ENCODE peak calls at places on chromosome 4, in seven cellular contexts. B is GM12865, I is H9, S is omental fat pad, L is DND-41, K is GM12878, T is left ventricle myocardium inferior. X is an unnamed sample.

GRCh38 chr4:145681956-145682355 is 2.0 kb downstream of the C4orf51 start:
- DNase-seq in B (no peak), I (no peak), S (no peak), L (no peak), K (no peak), T (no peak), X (peak)

GRCh38 chr4:150211016-150211415 is 132.8 kb downstream of the DCLK2 start:
- DNase-seq in B (no peak), I (no peak), S (no peak), L (no peak), K (no peak), T (no peak), X (no peak)

GRCh38 chr4:78432896-78433295 is 118.7 kb upstream of the ANXA3 start:
- DNase-seq in B (no peak), I (no peak), S (no peak), L (no peak), K (no peak), T (no peak), X (peak)

GRCh38 chr4:142040043-142040442 is 403.7 kb downstream of the IL15 start:
- DNase-seq in B (no peak), I (peak), S (no peak), L (no peak), K (no peak), T (no peak), X (no peak)

GRCh38 chr4:147463065-147463464 is 17.8 kb upstream of the EDNRA start:
- DNase-seq in B (no peak), I (no peak), S (no peak), L (no peak), K (no peak), T (no peak), X (no peak)

GRCh38 chr4:44438687-44439086 is 9.9 kb downstream of the KCTD8 start:
- DNase-seq in B (no peak), I (no peak), S (no peak), L (no peak), K (no peak), T (no peak), X (no peak)

GRCh38 chr4:141782205-141782604 is 145.8 kb downstream of the IL15 start:
- DNase-seq in B (no peak), I (no peak), S (no peak), L (no peak), K (no peak), T (no peak), X (no peak)

GRCh38 chr4:55087016-55087929 is 38.1 kb downstream of the KDR start:
- DNase-seq in B (no peak), I (no peak), S (no peak), L (no peak), K (no peak), T (no peak), X (no peak)

GRCh38 chr4:37662306-37662705 is 23.9 kb downstream of the RELL1 start:
- DNase-seq in B (no peak), I (no peak), S (no peak), L (no peak), K (no peak), T (no peak), X (no peak)

GRCh38 chr4:175339100-175339707 is 421.0 kb downstream of the ADAM29 start:
- DNase-seq in B (no peak), I (no peak), S (no peak), L (no peak), K (no peak), T (no peak), X (peak)

GRCh38 chr4:123144626-123145025 is 222.2 kb upstream of the NUDT6 start:
- DNase-seq in B (no peak), I (no peak), S (no peak), L (no peak), K (no peak), T (no peak), X (no peak)

GRCh38 chr4:53645108-53645507 is 53.8 kb upstream of the LNX1 start:
- DNase-seq in B (no peak), I (no peak), S (no peak), L (no peak), K (no peak), T (no peak), X (no peak)

GRCh38 chr4:110347805-110348204 is 128.2 kb upstream of the ENPEP start:
- DNase-seq in B (no peak), I (no peak), S (no peak), L (no peak), K (no peak), T (no peak), X (no peak)

GRCh38 chr4:74397748-74398426 is 32.9 kb downstream of the EREG start:
- DNase-seq in B (no peak), I (no peak), S (no peak), L (no peak), K (no peak), T (no peak), X (no peak)

GRCh38 chr4:36273276-36273675 is 8.1 kb upstream of the DTHD1 start:
- DNase-seq in B (no peak), I (no peak), S (no peak), L (no peak), K (no peak), T (no peak), X (no peak)

GRCh38 chr4:38278255-38278654 is 318.1 kb downstream of the PTTG2 start:
- DNase-seq in B (no peak), I (no peak), S (no peak), L (no peak), K (no peak), T (no peak), X (no peak)

GRCh38 chr4:92163348-92163747 is 140.4 kb upstream of the GRID2 start:
- DNase-seq in B (peak), I (no peak), S (no peak), L (no peak), K (no peak), T (no peak), X (no peak)

GRCh38 chr4:185881427-185881826 is 69.4 kb upstream of the SORBS2 start:
- DNase-seq in B (no peak), I (no peak), S (no peak), L (no peak), K (no peak), T (no peak), X (no peak)

GRCh38 chr4:139014391-139015268 is 951 bp upstream of the NOCT start:
- DNase-seq in B (peak), I (no peak), S (no peak), L (no peak), K (peak), T (no peak), X (peak)

GRCh38 chr4:3387943-3388348 is 53.8 kb upstream of the HGFAC start:
- DNase-seq in B (peak), I (no peak), S (peak), L (no peak), K (no peak), T (peak), X (peak)

GRCh38 chr4:3689576-3690551 is 76.3 kb upstream of the ADRA2C start:
- DNase-seq in B (no peak), I (no peak), S (no peak), L (no peak), K (no peak), T (no peak), X (no peak)

GRCh38 chr4:7699825-7700224 is 239.8 kb downstream of the AFAP1 start:
- DNase-seq in B (no peak), I (no peak), S (no peak), L (no peak), K (no peak), T (no peak), X (no peak)

GRCh38 chr4:7699040-7699439 is 240.6 kb downstream of the AFAP1 start:
- DNase-seq in B (no peak), I (no peak), S (no peak), L (no peak), K (no peak), T (no peak), X (peak)

GRCh38 chr4:7697821-7698220 is 241.8 kb downstream of the AFAP1 start:
- DNase-seq in B (no peak), I (no peak), S (no peak), L (no peak), K (no peak), T (no peak), X (no peak)

GRCh38 chr4:7697326-7697725 is 242.3 kb downstream of the AFAP1 start:
- DNase-seq in B (no peak), I (no peak), S (no peak), L (no peak), K (no peak), T (peak), X (no peak)

GRCh38 chr4:7698586-7698985 is 241.1 kb downstream of the AFAP1 start:
- DNase-seq in B (no peak), I (peak), S (no peak), L (no peak), K (no peak), T (no peak), X (no peak)
- TF ChIP-seq CTCF in B (no peak), I (peak), S (no peak), L (no peak), K (no peak), T (no peak), X (peak)

GRCh38 chr4:5399790-5400421 is 308.5 kb downstream of the EVC2 start:
- DNase-seq in B (peak), I (peak), S (no peak), L (no peak), K (no peak), T (no peak), X (no peak)
- TF ChIP-seq CTCF in B (peak), I (peak), S (no peak), L (peak), K (peak), T (peak), X (peak)

GRCh38 chr4:1856071-1856919 is at the start of gene LETM1:
- DNase-seq in B (peak), I (peak), S (peak), L (peak), K (peak), T (peak), X (peak)
- TF ChIP-seq CTCF in B (peak), I (no peak), S (no peak), L (peak), K (peak), T (peak), X (peak)

GRCh38 chr4:16893141-16893571 is 5.3 kb downstream of the LDB2 start:
- DNase-seq in B (peak), I (no peak), S (no peak), L (no peak), K (no peak), T (no peak), X (no peak)
- TF ChIP-seq CTCF in B (no peak), I (no peak), S (no peak), L (no peak), K (no peak), T (no peak), X (no peak)

GRCh38 chr4:87785858-87786509 is 13.4 kb upstream of the IBSP start:
- DNase-seq in B (no peak), I (no peak), S (no peak), L (no peak), K (no peak), T (no peak), X (no peak)
- TF ChIP-seq CTCF in B (no peak), I (no peak), S (no peak), L (no peak), K (no peak), T (no peak), X (no peak)

GRCh38 chr4:41258783-41259182 is 2.1 kb downstream of the UCHL1 start:
- DNase-seq in B (peak), I (peak), S (no peak), L (no peak), K (no peak), T (no peak), X (peak)
- TF ChIP-seq CTCF in B (peak), I (peak), S (no peak), L (peak), K (no peak), T (peak), X (peak)

DNA sequence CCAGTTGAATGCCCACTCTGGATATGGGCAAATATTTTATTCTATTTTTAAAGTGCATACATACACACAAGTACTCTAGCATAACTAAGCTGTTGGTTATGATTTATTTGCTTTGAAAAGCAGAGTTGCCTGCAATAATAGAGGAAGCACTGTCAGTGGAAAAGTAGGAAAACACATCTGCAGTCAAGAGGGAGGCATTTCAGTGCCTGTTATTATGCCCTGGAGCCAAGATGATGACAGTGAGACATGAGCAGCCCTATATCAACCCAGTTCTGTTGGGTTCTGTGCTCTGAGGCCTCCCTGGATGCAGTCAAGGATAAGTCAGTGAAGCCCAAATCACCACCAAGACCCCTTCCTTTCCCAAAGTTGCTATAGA is 64.0 kb downstream of the PALLD start:
- DNase-seq in B (no peak), I (no peak), S (no peak), L (no peak), K (no peak), T (no peak), X (no peak)
- TF ChIP-seq CTCF in B (no peak), I (no peak), S (no peak), L (no peak), K (no peak), T (no peak), X (no peak)

GRCh38 chr4:155694100-155694785 is 27.6 kb downstream of the GUCY1A1 start:
- DNase-seq in B (no peak), I (no peak), S (no peak), L (no peak), K (no peak), T (no peak), X (no peak)

GRCh38 chr4:155692990-155693659 is 26.5 kb downstream of the GUCY1A1 start:
- DNase-seq in B (no peak), I (no peak), S (no peak), L (no peak), K (no peak), T (no peak), X (no peak)

GRCh38 chr4:155701827-155702226 is 35.2 kb downstream of the GUCY1A1 start:
- DNase-seq in B (no peak), I (no peak), S (no peak), L (no peak), K (no peak), T (no peak), X (no peak)

GRCh38 chr4:155692361-155692760 is 25.7 kb downstream of the GUCY1A1 start:
- DNase-seq in B (no peak), I (no peak), S (no peak), L (no peak), K (no peak), T (no peak), X (no peak)

DNA sequence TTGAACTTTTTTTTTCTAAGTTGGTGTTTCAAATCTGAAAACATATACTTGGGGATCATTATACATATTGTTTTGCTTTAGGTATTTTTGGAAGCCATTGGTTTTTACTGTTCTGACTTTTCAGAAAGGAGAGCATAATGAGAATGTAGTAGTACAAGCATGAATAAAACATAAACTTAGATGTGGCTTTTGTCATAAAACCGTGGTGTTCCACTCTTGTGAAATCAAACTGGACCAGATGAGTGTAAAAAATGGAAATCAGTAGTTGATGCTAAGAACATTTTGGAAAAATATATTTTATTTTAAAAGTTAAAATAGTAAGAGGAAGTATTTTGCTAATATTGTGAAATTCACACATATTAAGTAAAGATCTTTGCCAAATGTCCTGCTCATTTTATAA is 29.6 kb downstream of the GUCY1A1 start:
- DNase-seq in B (no peak), I (no peak), S (no peak), L (no peak), K (no peak), T (no peak), X (no peak)
- TF ChIP-seq CTCF in B (no peak), I (no peak), S (no peak), L (no peak), K (no peak), T (no peak), X (no peak)

GRCh38 chr4:15670576-15670975 is 11.1 kb upstream of the FAM200B start:
- DNase-seq in B (no peak), I (no peak), S (no peak), L (no peak), K (no peak), T (no peak), X (no peak)
- TF ChIP-seq CTCF in B (no peak), I (no peak), S (no peak), L (no peak), K (no peak), T (no peak), X (no peak)

X was measured in HFFc6.